ENCODE peak calls at places on chromosomes 12 and 14, in eight cellular contexts. W, R, U, B, D, C, O and S are unnamed samples.

GRCh38 chr12:52872644-52873384 is 24.0 kb upstream of the KRT78 start:
- DNase-seq in U (no peak), C (no peak), O (no peak), D (no peak), W (no peak), B (no peak), R (no peak), S (no peak)

GRCh38 chr14:22469541-22470303 is 119.3 kb downstream of the DAD1 start:
- DNase-seq in D (no peak), B (no peak), R (no peak), W (no peak), U (peak; percentile 43), C (no peak), O (no peak), S (no peak)

GRCh38 chr12:120012067-120012621 is 23.1 kb downstream of the BICDL1 start:
- DNase-seq in R (no peak), D (no peak), U (no peak), B (no peak), W (peak; percentile 93), O (peak; percentile 27), C (no peak), S (peak; percentile 14)

GRCh38 chr12:12716151-12716844 is 870 bp upstream of the CDKN1B start:
- DNase-seq in C (no peak), D (peak; percentile 18), B (no peak), O (peak; percentile 34), W (no peak), R (no peak), U (peak; percentile 93), S (no peak)

GRCh38 chr14:105859717-105860614 is 333.6 kb downstream of the TMEM121 start:
- DNase-seq in O (peak; percentile 16), W (no peak), D (no peak), R (no peak), U (no peak), C (peak; percentile 25), B (no peak), S (peak; percentile 8)

GRCh38 chr12:99334737-99335136 is 312.8 kb upstream of the GARIN6 start:
- DNase-seq in U (no peak), C (no peak), D (no peak), B (no peak), R (no peak), W (no peak), O (no peak), S (no peak)

GRCh38 chr12:75591628-75592027 is 80.2 kb upstream of the KRR1 start:
- DNase-seq in W (no peak), R (no peak), U (no peak), D (no peak), O (no peak), C (no peak), B (no peak), S (no peak)

GRCh38 chr12:72578327-72578726 is 306.2 kb downstream of the TRHDE start:
- DNase-seq in O (no peak), D (no peak), W (no peak), B (no peak), U (no peak), C (no peak), R (no peak), S (no peak)

GRCh38 chr14:66074546-66074945 is 411.6 kb upstream of the CCDC196 start:
- DNase-seq in D (no peak), C (no peak), W (no peak), B (no peak), R (no peak), O (no peak), U (no peak), S (no peak)

GRCh38 chr14:79278798-79279644 is 932.3 kb downstream of the DIO2 start:
- DNase-seq in B (peak; percentile 83), C (peak; percentile 84), D (peak; percentile 88), R (no peak), U (peak; percentile 83), O (peak; percentile 19), W (no peak), S (peak; percentile 93)

GRCh38 chr12:47651368-47652254 is 54.2 kb downstream of the RPAP3 start:
- DNase-seq in U (peak; percentile 66), B (no peak), R (no peak), C (peak; percentile 59), W (peak; percentile 23), O (peak; percentile 45), D (peak; percentile 48), S (peak; percentile 61)

GRCh38 chr12:69497308-69498026 is 27.3 kb downstream of the FRS2 start:
- DNase-seq in W (peak; percentile 35), R (no peak), U (no peak), D (peak; percentile 6), O (no peak), C (no peak), B (no peak), S (no peak)

GRCh38 chr12:47238665-47239064 is 158.9 kb upstream of the AMIGO2 start:
- DNase-seq in B (no peak), W (no peak), R (no peak), O (no peak), D (no peak), C (no peak), U (no peak), S (no peak)

GRCh38 chr14:74400919-74401503 is 25.0 kb downstream of the SYNDIG1L start:
- DNase-seq in U (no peak), O (no peak), R (no peak), B (no peak), D (no peak), C (no peak), W (peak; percentile 5), S (no peak)

GRCh38 chr14:31947680-31948580 is 129.2 kb upstream of the ARHGAP5 start:
- DNase-seq in O (no peak), W (no peak), C (no peak), B (no peak), U (no peak), D (no peak), R (no peak), S (no peak)

GRCh38 chr12:44227601-44228000 is 391.7 kb downstream of the TMEM117 start:
- DNase-seq in O (no peak), B (no peak), C (no peak), R (no peak), W (no peak), D (no peak), U (no peak), S (no peak)

GRCh38 chr12:75623631-75624118 is 112.3 kb upstream of the KRR1 start:
- DNase-seq in O (no peak), U (peak; percentile 53), D (no peak), C (no peak), B (no peak), W (no peak), R (no peak), S (no peak)

GRCh38 chr12:72632286-72632685 is 360.1 kb downstream of the TRHDE start:
- DNase-seq in B (no peak), U (no peak), D (no peak), C (no peak), O (no peak), R (no peak), W (no peak), S (no peak)

GRCh38 chr14:91317381-91318313 is 73.1 kb upstream of the GPR68 start:
- DNase-seq in O (peak; percentile 86), W (no peak), R (no peak), C (peak; percentile 83), B (peak; percentile 76), U (peak; percentile 52), D (peak; percentile 54), S (peak; percentile 79)

DNA sequence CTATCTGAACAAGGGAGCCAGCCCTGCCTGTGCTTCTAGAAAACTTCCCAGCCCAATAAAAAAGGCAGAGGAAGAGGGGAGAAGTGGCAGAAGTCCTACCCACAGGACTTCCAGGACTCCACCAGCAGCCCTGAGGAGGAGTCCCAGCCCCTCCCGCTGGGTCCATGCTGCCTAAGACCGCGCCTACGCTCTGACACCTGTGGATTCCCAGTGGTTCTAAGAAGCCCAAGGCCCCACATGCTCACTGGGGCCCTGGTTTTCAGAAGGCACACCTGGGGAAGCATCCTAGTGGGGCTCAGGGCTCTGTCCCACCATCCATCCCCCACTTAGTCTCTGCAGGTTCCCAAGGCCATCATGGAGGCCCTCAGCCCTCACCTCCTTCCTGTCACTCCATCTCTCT is 32.7 kb downstream of the ACTN1 start:
- DNase-seq in O (no peak), D (no peak), B (no peak), R (no peak), U (no peak), C (no peak), W (no peak), S (peak; percentile 27)
- H3K27ac ChIP-seq in O (peak overlapping the region; percentile 86), D (no peak overlapping the region), B (peak overlapping the region; percentile 83), R (peak overlapping the region; percentile 43), U (no peak overlapping the region), C (peak overlapping the region; percentile 85), W (no peak overlapping the region), S (peak overlapping the region; percentile 88)

GRCh38 chr12:14364583-14365271 is 755 bp upstream of the ATF7IP start:
- DNase-seq in U (no peak), B (no peak), W (no peak), C (no peak), D (no peak), R (no peak), O (no peak), S (no peak)

GRCh38 chr12:14362347-14362746 is 3.1 kb upstream of the ATF7IP start:
- DNase-seq in W (peak; percentile 39), B (no peak), R (no peak), U (peak; percentile 14), D (no peak), C (no peak), O (no peak), S (no peak)

GRCh38 chr12:14367097-14367661 is 1.7 kb downstream of the ATF7IP start:
- DNase-seq in D (no peak), C (no peak), O (no peak), R (no peak), B (no peak), U (peak; percentile 73), W (peak; percentile 71), S (no peak)

GRCh38 chr12:14366211-14366762 is 805 bp downstream of the ATF7IP start:
- DNase-seq in O (no peak), R (no peak), U (no peak), D (no peak), C (no peak), W (no peak), B (no peak), S (no peak)

GRCh38 chr12:14365294-14366210 is at the start of gene ATF7IP:
- DNase-seq in C (peak; percentile 96), D (peak; percentile 98), B (peak; percentile 94), O (peak; percentile 99), U (peak; percentile 97), R (peak; percentile 99), W (peak; percentile 83), S (peak; percentile 99)
- TF ChIP-seq CTCF in C (no peak), D (peak; percentile 33), B (no peak), O (peak; percentile 49), U (no peak), R (no peak), W (no peak), S (peak; percentile 35)

DNA sequence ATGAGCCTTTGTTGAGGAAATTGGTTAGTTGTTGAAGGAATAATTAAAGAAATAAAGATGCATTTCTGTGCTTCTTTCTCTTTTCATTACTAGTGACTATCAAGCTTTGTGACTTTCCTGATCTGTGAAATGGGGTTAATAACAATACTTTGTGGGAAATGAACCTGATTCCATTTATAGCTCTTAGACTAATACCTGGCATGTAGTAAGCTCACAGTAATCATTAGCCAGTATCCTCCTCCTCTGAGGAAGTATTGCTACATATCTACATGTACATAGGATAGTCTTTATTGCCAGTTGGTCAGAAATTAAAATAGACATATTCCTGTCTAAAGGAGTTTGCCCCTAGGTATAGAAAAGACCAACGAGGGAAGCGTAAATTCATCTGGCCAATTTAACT is 1.8 kb upstream of the CCDC198 start:
- DNase-seq in U (no peak), R (no peak), C (no peak), B (no peak), D (no peak), W (no peak), O (no peak), S (no peak)
- TF ChIP-seq POLR2A in U (no peak), R (no peak), C (no peak), B (no peak), D (no peak), W (no peak), O (no peak), S (no peak)

GRCh38 chr14:92527724-92528123 is 14.1 kb downstream of the RIN3 start:
- DNase-seq in C (no peak), U (no peak), O (no peak), R (no peak), B (no peak), D (no peak), W (no peak), S (no peak)
- H3K27ac ChIP-seq in C (no peak overlapping the region), U (no peak overlapping the region), O (peak overlapping the region; percentile 44), R (no peak overlapping the region), B (no peak overlapping the region), D (no peak overlapping the region), W (no peak overlapping the region), S (no peak overlapping the region)